ENCODE peak calls at places on chromosomes 12 and 14, in six cellular contexts. D is stomach, F is endodermal cell, J is right atrium auricular region, G is cardiac muscle cell, A is pancreas. R is an unnamed sample. For H3K4me1, the result is how much of the 10 kb centered on the place peaks cover.

GRCh38 chr12:96416033-96416790 is 16.0 kb upstream of the CDK17 start:
- DNase-seq in J (no peak), G (peak), A (no peak), D (no peak), F (no peak), R (no peak)

GRCh38 chr14:76203086-76204001 is 51.6 kb downstream of the GPATCH2L start:
- DNase-seq in F (no peak), A (no peak), G (peak), D (no peak), J (no peak), R (no peak)

GRCh38 chr14:32525591-32525990 is 196.5 kb downstream of the AKAP6 start:
- DNase-seq in D (no peak), G (no peak), J (no peak), F (no peak), A (no peak), R (no peak)

GRCh38 chr12:109214131-109214530 is 95.0 kb downstream of the FOXN4 start:
- DNase-seq in J (no peak), A (no peak), G (no peak), F (no peak), D (no peak), R (no peak)

GRCh38 chr12:116484807-116485206 is 74.4 kb upstream of the MAP1LC3B2 start:
- DNase-seq in G (peak), F (no peak), D (no peak), A (no peak), J (no peak), R (no peak)

GRCh38 chr14:74502236-74503019 is 8.9 kb downstream of the ISCA2 start:
- DNase-seq in D (no peak), J (peak), A (no peak), F (peak), G (peak), R (no peak)

GRCh38 chr12:75116611-75117010 is 93.0 kb downstream of the KCNC2 start:
- DNase-seq in D (no peak), F (no peak), A (no peak), J (no peak), G (no peak), R (no peak)

GRCh38 chr12:82517027-82517426 is 158.7 kb downstream of the METTL25 start:
- DNase-seq in D (no peak), A (no peak), F (peak), G (peak), J (no peak), R (no peak)

GRCh38 chr12:4287325-4288290 is 14.0 kb downstream of the CCND2 start:
- DNase-seq in F (peak), A (no peak), G (no peak), D (no peak), J (no peak), R (no peak)

GRCh38 chr12:57603323-57603722 is 1.3 kb upstream of the DTX3 start:
- DNase-seq in D (no peak), F (no peak), A (no peak), G (no peak), J (no peak), R (no peak)

GRCh38 chr12:96500686-96501085 is 11.3 kb downstream of the CFAP54 start:
- DNase-seq in G (peak), F (no peak), A (no peak), D (no peak), J (no peak), R (no peak)

GRCh38 chr14:73610692-73611091 is 1.6 kb upstream of the ACOT6 start:
- DNase-seq in J (no peak), A (no peak), D (no peak), G (peak), F (no peak), R (no peak)

GRCh38 chr14:61965030-61965745 is 203.0 kb downstream of the SNAPC1 start:
- DNase-seq in J (no peak), D (no peak), A (no peak), G (peak), F (no peak), R (no peak)

GRCh38 chr12:68610435-68611093 is at the start of gene RAP1B:
- DNase-seq in G (peak), F (peak), J (peak), D (peak), A (peak), R (peak)

GRCh38 chr12:9332564-9332963 is 124.4 kb upstream of the PZP start:
- DNase-seq in A (no peak), J (no peak), F (no peak), D (no peak), G (no peak), R (no peak)

GRCh38 chr14:71408362-71409035 is 501.2 kb downstream of the PCNX1 start:
- DNase-seq in F (no peak), G (no peak), D (no peak), J (no peak), A (no peak), R (no peak)

GRCh38 chr12:47801170-47801903 is 18.4 kb downstream of the HDAC7 start:
- DNase-seq in A (no peak), D (no peak), G (no peak), F (no peak), J (no peak), R (no peak)

GRCh38 chr14:24414077-24414476 is 15.3 kb downstream of the NYNRIN start:
- DNase-seq in D (no peak), A (no peak), F (no peak), G (no peak), J (no peak), R (no peak)

GRCh38 chr12:20132818-20133217 is 235.5 kb upstream of the PDE3A start:
- DNase-seq in F (peak), D (no peak), A (no peak), J (no peak), G (no peak), R (no peak)

GRCh38 chr12:68189766-68190700 is 30.5 kb upstream of the IFNG start:
- DNase-seq in D (no peak), G (peak), A (no peak), F (no peak), J (no peak), R (no peak)

DNA sequence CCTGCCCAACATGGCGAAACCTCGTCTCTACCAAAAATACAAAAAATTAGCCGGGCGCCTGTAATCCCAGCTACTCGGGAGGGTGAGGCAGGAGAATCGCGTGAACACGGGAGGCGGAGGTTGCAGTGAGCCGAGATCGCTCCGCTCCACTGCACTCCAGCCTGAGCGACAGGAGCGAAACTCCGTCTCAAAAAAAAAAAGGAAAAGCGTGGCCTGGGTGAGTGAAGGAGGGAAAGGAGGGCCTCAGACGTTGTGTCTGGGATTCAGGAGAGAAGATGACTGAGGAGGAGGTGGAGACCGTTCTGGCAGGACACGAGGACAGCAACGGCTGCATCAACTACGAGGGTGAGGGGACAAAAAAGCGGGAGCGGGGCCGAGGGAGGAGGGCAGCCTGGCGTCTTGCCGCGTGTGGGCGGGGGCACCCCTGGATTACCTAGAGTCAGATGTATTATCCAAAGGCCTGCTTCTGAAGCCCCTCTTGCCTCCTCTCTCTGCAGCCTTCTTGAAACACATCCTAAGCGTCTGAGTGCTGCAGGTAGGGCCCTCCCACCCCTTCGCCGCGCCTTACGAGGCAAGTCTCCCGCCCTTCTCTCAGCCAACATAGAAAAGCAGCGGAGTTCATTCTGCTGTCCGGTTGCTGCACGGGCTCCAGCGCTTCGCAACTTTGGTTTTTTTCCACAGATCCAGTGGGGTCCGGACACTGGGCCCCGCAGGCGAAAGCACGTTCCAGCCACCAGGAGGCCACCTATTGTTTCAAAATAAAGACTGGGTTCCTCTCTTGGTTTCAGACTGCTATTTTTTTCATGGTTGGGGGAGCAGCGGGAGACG is 744 bp upstream of the MYL6 start:
- DNase-seq in F (peak), D (peak), J (peak), G (peak), A (peak), R (peak)
- H3K4me1 ChIP-seq in F (under half), D (half or more), J (under half), G (under half), A (under half), R (under half)

GRCh38 chr14:106039400-106039799 is 513.0 kb downstream of the TMEM121 start:
- DNase-seq in A (peak), G (no peak), J (no peak), F (no peak), D (no peak), R (peak)
- TF ChIP-seq CTCF in A (no peak), G (no peak), J (no peak), F (no peak), D (no peak), R (peak)

GRCh38 chr14:20331048-20331613 is 1.9 kb downstream of the CCNB1IP1 start:
- DNase-seq in G (no peak), D (no peak), F (no peak), A (no peak), J (no peak), R (no peak)
- H3K4me1 ChIP-seq in G (under half), D (under half), F (under half), A (under half), J (under half), R (under half)

DNA sequence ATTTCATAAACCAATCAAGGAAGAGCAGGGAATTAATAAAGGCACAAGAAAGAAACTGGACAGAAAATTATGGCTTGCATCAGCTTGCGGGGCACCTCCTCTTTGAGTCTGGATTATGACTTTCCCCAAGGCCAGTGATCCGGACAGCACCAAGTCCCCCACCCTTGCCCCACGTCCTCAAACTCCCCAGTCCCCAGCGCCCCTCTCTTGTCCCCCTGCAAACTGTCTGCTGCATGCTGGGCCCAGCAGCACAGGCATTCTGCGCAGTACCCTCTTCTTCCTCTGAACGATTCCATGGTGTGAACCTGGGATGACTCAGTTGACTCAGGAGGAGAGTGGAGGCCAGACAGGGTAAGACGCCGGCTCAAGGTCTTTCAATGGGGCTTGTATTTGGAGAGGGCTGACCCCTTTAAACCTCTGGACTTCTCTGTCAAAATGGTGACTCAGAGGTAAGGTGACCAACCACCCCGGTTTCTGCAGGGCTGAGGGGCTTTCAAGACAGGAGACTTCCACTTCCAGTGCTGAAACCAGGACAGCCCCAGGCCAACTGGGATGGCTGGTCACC is 13.5 kb downstream of the C14orf132 start:
- DNase-seq in F (no peak), G (no peak), A (no peak), J (no peak), D (no peak), R (no peak)
- TF ChIP-seq CTCF in F (no peak), G (no peak), A (no peak), J (no peak), D (no peak), R (no peak)

GRCh38 chr14:69671365-69672050 is 60.1 kb downstream of the SUSD6 start:
- DNase-seq in G (no peak), J (no peak), A (no peak), F (peak), D (no peak), R (no peak)

GRCh38 chr14:69666698-69667211 is 55.4 kb downstream of the SUSD6 start:
- DNase-seq in J (no peak), D (no peak), A (no peak), F (no peak), G (peak), R (no peak)

GRCh38 chr14:69667938-69668336 is 56.5 kb downstream of the SUSD6 start:
- DNase-seq in A (no peak), F (no peak), D (no peak), J (no peak), G (no peak), R (no peak)

GRCh38 chr14:69670093-69670492 is 58.7 kb downstream of the SUSD6 start:
- DNase-seq in F (no peak), D (no peak), A (no peak), G (no peak), J (no peak), R (no peak)

DNA sequence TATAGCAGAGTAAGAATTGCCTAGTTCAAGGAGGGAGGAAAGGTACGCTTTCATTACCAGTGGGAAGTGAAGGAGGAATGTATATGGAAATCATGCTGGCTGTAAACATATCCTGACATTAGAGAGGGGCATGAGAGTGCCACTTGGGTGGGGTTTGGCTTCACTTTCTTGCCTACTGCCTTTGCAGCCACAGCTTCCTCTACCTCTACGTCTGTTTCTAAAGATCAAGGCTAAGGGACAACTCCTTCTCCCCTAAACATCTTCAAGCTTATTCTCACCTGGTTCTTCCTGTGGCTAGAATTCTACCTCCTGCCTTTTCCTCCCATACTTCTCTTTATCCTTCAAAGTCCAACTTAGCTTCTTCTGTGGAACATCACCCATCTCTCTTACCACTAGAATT is 58.0 kb downstream of the SUSD6 start:
- DNase-seq in D (no peak), F (no peak), A (no peak), G (no peak), J (no peak), R (no peak)
- H3K4me1 ChIP-seq in D (half or more), F (under half), A (half or more), G (under half), J (under half), R (half or more)

DNA sequence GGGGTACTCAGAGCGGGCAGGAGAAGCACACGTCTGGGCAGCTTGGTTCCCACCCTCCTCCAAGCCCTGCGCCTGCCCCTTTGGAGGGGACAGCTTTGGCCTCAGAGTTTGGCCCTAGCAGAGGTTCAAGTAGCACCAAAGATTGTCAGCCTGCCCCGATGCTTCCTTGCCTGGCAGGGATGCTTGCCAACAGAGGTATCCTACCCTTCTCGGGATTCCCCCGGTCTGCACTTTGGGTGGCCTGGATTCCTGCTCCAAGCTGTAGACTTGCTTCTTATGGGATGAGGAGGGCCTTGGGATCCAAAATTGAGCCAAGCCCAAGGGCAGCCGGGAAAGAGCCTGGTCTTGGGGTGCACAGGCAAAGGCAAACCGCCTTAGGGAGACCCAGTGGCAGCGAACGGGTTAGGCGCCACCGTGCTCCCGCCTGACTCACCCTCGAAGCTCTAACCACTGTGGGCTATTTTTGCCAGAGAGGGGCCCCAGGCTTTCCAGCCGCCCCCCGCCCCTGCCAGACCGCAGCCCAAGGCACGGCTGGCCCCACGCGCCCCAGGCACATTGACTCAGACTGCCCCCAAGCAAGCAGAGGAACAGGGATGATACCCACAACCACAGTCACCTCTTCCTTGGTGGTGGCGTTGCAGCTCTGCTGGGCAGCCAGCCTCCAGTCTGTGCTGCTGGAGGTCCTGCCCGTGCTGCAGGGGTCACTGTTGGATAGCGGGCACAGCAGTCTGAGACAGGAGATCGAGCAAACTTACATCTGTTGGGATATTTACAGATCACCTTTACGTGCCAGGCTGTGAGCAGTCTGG is 882 bp upstream of the WNT10B start:
- DNase-seq in F (peak), G (no peak), A (no peak), D (no peak), J (no peak), R (no peak)
- TF ChIP-seq CTCF in F (peak), G (no peak), A (no peak), D (no peak), J (no peak), R (no peak)